ENCODE peak calls at places on chromosomes 11 and 22, in seven cellular contexts. O, A, X, D, V, H and M are unnamed samples.

GRCh38 chr11:4187055-4187988 is 92.7 kb downstream of the RRM1 start:
- DNase-seq in O (peak; percentile 79), A (peak; percentile 59), X (peak; percentile 96), D (peak; percentile 95), V (peak; percentile 44), H (peak; percentile 80), M (peak; percentile 78)

GRCh38 chr22:44723801-44724200 is 21.8 kb downstream of the PRR5 start:
- DNase-seq in O (peak; percentile 54), A (no peak), X (no peak), D (no peak), V (no peak), H (no peak), M (peak; percentile 25)

GRCh38 chr22:46673677-46674236 is 53.6 kb downstream of the GRAMD4 start:
- DNase-seq in O (no peak), A (peak; percentile 35), X (no peak), D (no peak), V (no peak), H (no peak), M (no peak)

GRCh38 chr11:115716080-115716479 is 211.9 kb upstream of the CADM1 start:
- DNase-seq in O (no peak), A (no peak), X (no peak), D (no peak), V (no peak), H (no peak), M (no peak)

GRCh38 chr22:48835857-48836672 is 991.6 kb downstream of the BRD1 start:
- DNase-seq in O (no peak), A (no peak), X (no peak), D (no peak), V (no peak), H (no peak), M (no peak)

GRCh38 chr11:14422052-14422813 is 63.2 kb upstream of the RRAS2 start:
- DNase-seq in O (no peak), A (peak; percentile 60), X (peak; percentile 57), D (peak; percentile 85), V (no peak), H (no peak), M (no peak)

GRCh38 chr11:84322211-84322610 is 1036.0 kb upstream of the CCDC90B start:
- DNase-seq in O (no peak), A (no peak), X (no peak), D (no peak), V (no peak), H (no peak), M (no peak)

GRCh38 chr11:32262367-32262766 is 171.5 kb downstream of the RCN1 start:
- DNase-seq in O (no peak), A (no peak), X (no peak), D (no peak), V (no peak), H (no peak), M (no peak)

GRCh38 chr11:125929445-125930075 is 16.3 kb upstream of the VSIG10L2 start:
- DNase-seq in O (no peak), A (no peak), X (no peak), D (no peak), V (no peak), H (no peak), M (no peak)

GRCh38 chr22:47564651-47565050 is 802.2 kb downstream of the TBC1D22A start:
- DNase-seq in O (no peak), A (peak; percentile 89), X (no peak), D (no peak), V (no peak), H (no peak), M (no peak)

GRCh38 chr11:122486793-122487495 is 168.6 kb upstream of the UBASH3B start:
- DNase-seq in O (no peak), A (no peak), X (no peak), D (no peak), V (no peak), H (no peak), M (no peak)

GRCh38 chr11:123525511-123525918 is 95.4 kb downstream of the GRAMD1B start:
- DNase-seq in O (no peak), A (no peak), X (no peak), D (no peak), V (no peak), H (no peak), M (no peak)

GRCh38 chr11:23201936-23202522 is 341.8 kb upstream of the CCDC179 start:
- DNase-seq in O (no peak), A (no peak), X (no peak), D (no peak), V (no peak), H (no peak), M (no peak)

GRCh38 chr11:96486890-96487633 is 97.2 kb downstream of the JRKL start:
- DNase-seq in O (peak; percentile 42), A (no peak), X (peak; percentile 49), D (peak; percentile 55), V (no peak), H (no peak), M (no peak)

GRCh38 chr11:10307411-10308207 is 2.7 kb downstream of the ADM start:
- DNase-seq in O (peak; percentile 86), A (peak; percentile 77), X (peak; percentile 86), D (peak; percentile 89), V (peak; percentile 46), H (peak; percentile 71), M (peak; percentile 80)

GRCh38 chr22:42091446-42091764 is 833 bp upstream of the NDUFA6 start:
- DNase-seq in O (no peak), A (no peak), X (no peak), D (no peak), V (no peak), H (no peak), M (peak; percentile 33)